ENCODE peak calls at places on chromosome 7, in eight cellular contexts. O is non-pigmented ciliary epithelial cell; E is stimulated activated CD8-positive, alpha-beta memory T cell treated with anti-CD3 and anti-CD28 coated beads, Interleukin-7, amount 100 ng/mL, for 1 hour; M is WTC11; W is activated CD8-positive, alpha-beta T cell treated with anti-CD3 and anti-CD28 coated beads for 36 hours; A is endothelial cell; C is neuronal stem cell; G is Caco-2. F is an unnamed sample.

GRCh38 chr7:94338921-94339371 is 55.7 kb upstream of the COL1A2 start:
- DNase-seq in O (no peak), E (no peak), M (no peak), W (no peak), A (no peak), C (no peak), G (no peak), F (no peak)

GRCh38 chr7:143892527-143893300 is 9.3 kb downstream of the TCAF1 start:
- DNase-seq in O (no peak), E (no peak), M (no peak), W (no peak), A (no peak), C (no peak), G (no peak), F (no peak)

GRCh38 chr7:44489955-44490350 is 505 bp downstream of the NUDCD3 start:
- DNase-seq in O (no peak), E (peak), M (no peak), W (peak), A (no peak), C (no peak), G (no peak), F (no peak)

GRCh38 chr7:110204527-110204926 is 886.4 kb upstream of the LRRN3 start:
- DNase-seq in O (no peak), E (no peak), M (peak), W (no peak), A (peak), C (peak), G (peak), F (no peak)

GRCh38 chr7:98831641-98832221 is 38.1 kb downstream of the TMEM130 start:
- DNase-seq in O (no peak), E (peak), M (peak), W (peak), A (peak), C (no peak), G (no peak), F (no peak)

GRCh38 chr7:130273081-130273699 is 6.5 kb downstream of the CPA2 start:
- DNase-seq in O (no peak), E (no peak), M (peak), W (peak), A (peak), C (peak), G (peak), F (peak)

GRCh38 chr7:151711906-151712771 is 164.8 kb downstream of the PRKAG2 start:
- DNase-seq in O (no peak), E (no peak), M (no peak), W (no peak), A (no peak), C (no peak), G (no peak), F (no peak)

GRCh38 chr7:17233643-17234397 is 64.6 kb upstream of the AHR start:
- DNase-seq in O (no peak), E (no peak), M (no peak), W (peak), A (no peak), C (no peak), G (no peak), F (peak)

GRCh38 chr7:129949292-129950133 is 3.2 kb downstream of the UBE2H start:
- DNase-seq in O (peak), E (no peak), M (peak), W (peak), A (peak), C (peak), G (no peak), F (no peak)